ENCODE peak calls at places on chromosomes 16 and 17, in four cellular contexts. H is cardiac muscle cell, G is breast epithelium, C is GDM1. F is an unnamed sample.

GRCh38 chr17:44627513-44627912 is 28.8 kb upstream of the MEIOC start:
- DNase-seq in H (no peak), G (no peak), C (no peak), F (no peak)

GRCh38 chr17:75459590-75460267 is 3.3 kb downstream of the TMEM94 start:
- DNase-seq in H (no peak), C (no peak), G (peak), F (no peak)

GRCh38 chr17:57035971-57036481 is 49.0 kb upstream of the AKAP1 start:
- DNase-seq in G (peak), H (no peak), C (no peak), F (no peak)

GRCh38 chr17:81112461-81112860 is 52.8 kb upstream of the PVALEF start:
- DNase-seq in G (no peak), C (no peak), H (no peak), F (no peak)

GRCh38 chr17:38706625-38707298 is 1.7 kb downstream of the MLLT6 start:
- DNase-seq in H (no peak), C (no peak), G (no peak), F (no peak)

GRCh38 chr16:83806721-83807120 is 1.1 kb upstream of the HSBP1 start:
- DNase-seq in H (no peak), G (no peak), C (no peak), F (no peak)

GRCh38 chr16:27405546-27406451 is 3.8 kb downstream of the IL21R start:
- DNase-seq in H (peak), G (no peak), C (no peak), F (no peak)

GRCh38 chr17:50207318-50207717 is 5.9 kb upstream of the COL1A1 start:
- DNase-seq in H (no peak), G (no peak), C (no peak), F (no peak)

GRCh38 chr17:78428025-78428575 is 49.7 kb downstream of the PGS1 start:
- DNase-seq in H (no peak), C (no peak), G (no peak), F (no peak)

F was measured in dermis microvascular lymphatic vessel endothelial cell.